ENCODE peak calls at places on chromosomes 2 and 18, in nine cellular contexts. N is Caki2; U is RKO; J is foreskin fibroblast; S is activated gamma-delta T cell; Z is nephron progenitor cell; K is activated CD4-positive, alpha-beta T cell treated with anti-CD3 and anti-CD28 coated beads, Interleukin-2, amount 10 ng/mL, durations not matched to agents 24 days and 14 days; E is midbrain; H is hepatic stellate cell. A is an unnamed sample.

GRCh38 chr2:17416891-17417391 is 101.3 kb downstream of the RAD51AP2 start:
- DNase-seq in N (peak), U (no peak), J (peak), S (no peak), Z (no peak), K (no peak), E (no peak), H (peak), A (peak)

GRCh38 chr18:48074929-48075706 is 144.7 kb upstream of the SMAD2 start:
- DNase-seq in N (no peak), U (no peak), J (no peak), S (no peak), Z (no peak), K (no peak), E (no peak), H (no peak), A (no peak)

GRCh38 chr2:218879881-218880748 is 537 bp upstream of the WNT10A start:
- DNase-seq in N (no peak), U (no peak), J (no peak), S (peak), Z (peak), K (peak), E (no peak), H (no peak), A (no peak)

GRCh38 chr2:238169021-238169707 is 10.4 kb downstream of the ERFE start:
- DNase-seq in N (no peak), U (peak), J (peak), S (no peak), Z (no peak), K (no peak), E (no peak), H (peak), A (no peak)

GRCh38 chr2:45793998-45794720 is 142.7 kb downstream of the PRKCE start:
- DNase-seq in N (no peak), U (no peak), J (no peak), S (no peak), Z (no peak), K (no peak), E (no peak), H (no peak), A (no peak)

GRCh38 chr2:49860834-49861233 is 706.5 kb upstream of the FSHR start:
- DNase-seq in N (no peak), U (no peak), J (no peak), S (no peak), Z (no peak), K (no peak), E (no peak), H (no peak), A (no peak)

GRCh38 chr2:200288670-200289429 is 17.6 kb upstream of the SPATS2L start:
- DNase-seq in N (no peak), U (no peak), J (peak), S (no peak), Z (no peak), K (no peak), E (no peak), H (no peak), A (no peak)

GRCh38 chr18:73897517-73897916 is 250.1 kb downstream of the FBXO15 start:
- DNase-seq in N (no peak), U (no peak), J (no peak), S (no peak), Z (no peak), K (no peak), E (no peak), H (no peak), A (no peak)

GRCh38 chr2:146124741-146125140 is 1604.8 kb upstream of the ZEB2 start:
- DNase-seq in N (no peak), U (no peak), J (peak), S (no peak), Z (no peak), K (no peak), E (no peak), H (no peak), A (no peak)

GRCh38 chr2:240855670-240856069 is 13.0 kb upstream of the AGXT start:
- DNase-seq in N (no peak), U (no peak), J (no peak), S (no peak), Z (no peak), K (no peak), E (no peak), H (no peak), A (no peak)

GRCh38 chr2:163556511-163556910 is 179.3 kb downstream of the FIGN start:
- DNase-seq in N (no peak), U (no peak), J (no peak), S (no peak), Z (no peak), K (no peak), E (no peak), H (no peak), A (no peak)

GRCh38 chr2:63697160-63697559 is 108.4 kb downstream of the MDH1 start:
- DNase-seq in N (no peak), U (no peak), J (no peak), S (no peak), Z (no peak), K (no peak), E (no peak), H (no peak), A (no peak)

GRCh38 chr2:71551631-71551915 is 98.2 kb downstream of the DYSF start:
- DNase-seq in N (no peak), U (no peak), J (no peak), S (no peak), Z (no peak), K (no peak), E (no peak), H (no peak), A (no peak)

GRCh38 chr2:157492189-157492773 is 48.4 kb upstream of the CYTIP start:
- DNase-seq in N (peak), U (peak), J (peak), S (no peak), Z (peak), K (peak), E (peak), H (peak), A (peak)

GRCh38 chr18:34866739-34867138 is 156.6 kb downstream of the DTNA start:
- DNase-seq in N (no peak), U (peak), J (peak), S (no peak), Z (no peak), K (no peak), E (no peak), H (no peak), A (no peak)

GRCh38 chr2:62740221-62740620 is 34.7 kb downstream of the EHBP1 start:
- DNase-seq in N (no peak), U (no peak), J (peak), S (no peak), Z (no peak), K (no peak), E (no peak), H (no peak), A (no peak)

GRCh38 chr2:229154381-229154780 is 116.7 kb downstream of the PID1 start:
- DNase-seq in N (no peak), U (no peak), J (no peak), S (no peak), Z (no peak), K (no peak), E (no peak), H (peak), A (no peak)

GRCh38 chr18:35024965-35025364 is 16.2 kb upstream of the MAPRE2 start:
- DNase-seq in N (no peak), U (no peak), J (peak), S (no peak), Z (no peak), K (no peak), E (peak), H (no peak), A (no peak)

GRCh38 chr2:211875488-211875887 is 663.1 kb downstream of the ERBB4 start:
- DNase-seq in N (no peak), U (peak), J (no peak), S (no peak), Z (no peak), K (no peak), E (no peak), H (no peak), A (no peak)

GRCh38 chr2:108399479-108399878 is 21.7 kb downstream of the SULT1C4 start:
- DNase-seq in N (peak), U (no peak), J (no peak), S (no peak), Z (no peak), K (no peak), E (no peak), H (no peak), A (no peak)

GRCh38 chr2:120013569-120014223 is 819 bp downstream of the EPB41L5 start:
- DNase-seq in N (no peak), U (no peak), J (peak), S (no peak), Z (peak), K (no peak), E (no peak), H (no peak), A (peak)

GRCh38 chr18:66513996-66514395 is 89.9 kb downstream of the CDH19 start:
- DNase-seq in N (no peak), U (no peak), J (no peak), S (no peak), Z (no peak), K (no peak), E (no peak), H (no peak), A (no peak)

GRCh38 chr18:42654561-42654960 is 460.9 kb downstream of the RIT2 start:
- DNase-seq in N (peak), U (peak), J (no peak), S (no peak), Z (no peak), K (no peak), E (no peak), H (no peak), A (no peak)

GRCh38 chr2:199309973-199310372 is 147.8 kb downstream of the SATB2 start:
- DNase-seq in N (no peak), U (no peak), J (no peak), S (no peak), Z (peak), K (no peak), E (no peak), H (no peak), A (no peak)

GRCh38 chr18:66603941-66604627 is at the start of gene CDH19:
- DNase-seq in N (no peak), U (no peak), J (no peak), S (no peak), Z (no peak), K (no peak), E (peak), H (no peak), A (no peak)

GRCh38 chr2:25814681-25815080 is 63.6 kb downstream of the ASXL2 start:
- DNase-seq in N (no peak), U (peak), J (peak), S (no peak), Z (no peak), K (peak), E (no peak), H (no peak), A (no peak)

GRCh38 chr2:41180392-41180791 is 728.5 kb upstream of the SLC8A1 start:
- DNase-seq in N (no peak), U (no peak), J (no peak), S (no peak), Z (no peak), K (no peak), E (no peak), H (no peak), A (no peak)

GRCh38 chr2:60394467-60394866 is 159.0 kb downstream of the BCL11A start:
- DNase-seq in N (no peak), U (no peak), J (peak), S (no peak), Z (no peak), K (no peak), E (no peak), H (no peak), A (no peak)

GRCh38 chr2:172842749-172843349 is 107.2 kb downstream of the RAPGEF4 start:
- DNase-seq in N (no peak), U (no peak), J (no peak), S (no peak), Z (no peak), K (no peak), E (no peak), H (no peak), A (no peak)

GRCh38 chr2:203869207-203869606 is 1.6 kb downstream of the CTLA4 start:
- DNase-seq in N (no peak), U (no peak), J (no peak), S (no peak), Z (no peak), K (peak), E (no peak), H (no peak), A (no peak)